ENCODE peak calls at places on chromosomes 5 and 9, in five cellular contexts. V, A, O, X and R are unnamed samples.

GRCh38 chr5:151222769-151223446 is 984 bp downstream of the CCDC69 start:
- DNase-seq in V (no peak), A (no peak), O (no peak), X (peak; percentile 88), R (no peak)

GRCh38 chr5:133738271-133738670 is 125.9 kb upstream of the FSTL4 start:
- DNase-seq in V (no peak), A (no peak), O (no peak), X (no peak), R (no peak)

GRCh38 chr5:151007430-151008123 is 12.8 kb upstream of the GPX3 start:
- DNase-seq in V (no peak), A (no peak), O (no peak), X (no peak), R (no peak)

GRCh38 chr9:32502459-32502858 is 23.5 kb downstream of the RIGI start:
- DNase-seq in V (peak; percentile 72), A (no peak), O (no peak), X (no peak), R (no peak)

GRCh38 chr9:78261403-78262001 is 25.6 kb downstream of the CEP78 start:
- DNase-seq in V (peak; percentile 66), A (no peak), O (peak; percentile 8), X (no peak), R (no peak)

GRCh38 chr5:116788851-116789403 is 214.3 kb upstream of the SEMA6A start:
- DNase-seq in V (no peak), A (no peak), O (no peak), X (no peak), R (no peak)

GRCh38 chr5:150658699-150659265 is 2.3 kb upstream of the MYOZ3 start:
- DNase-seq in V (no peak), A (peak; percentile 70), O (no peak), X (peak; percentile 42), R (no peak)

GRCh38 chr5:113205807-113206206 is 229.0 kb downstream of the TSSK1B start:
- DNase-seq in V (no peak), A (no peak), O (no peak), X (no peak), R (no peak)

DNA sequence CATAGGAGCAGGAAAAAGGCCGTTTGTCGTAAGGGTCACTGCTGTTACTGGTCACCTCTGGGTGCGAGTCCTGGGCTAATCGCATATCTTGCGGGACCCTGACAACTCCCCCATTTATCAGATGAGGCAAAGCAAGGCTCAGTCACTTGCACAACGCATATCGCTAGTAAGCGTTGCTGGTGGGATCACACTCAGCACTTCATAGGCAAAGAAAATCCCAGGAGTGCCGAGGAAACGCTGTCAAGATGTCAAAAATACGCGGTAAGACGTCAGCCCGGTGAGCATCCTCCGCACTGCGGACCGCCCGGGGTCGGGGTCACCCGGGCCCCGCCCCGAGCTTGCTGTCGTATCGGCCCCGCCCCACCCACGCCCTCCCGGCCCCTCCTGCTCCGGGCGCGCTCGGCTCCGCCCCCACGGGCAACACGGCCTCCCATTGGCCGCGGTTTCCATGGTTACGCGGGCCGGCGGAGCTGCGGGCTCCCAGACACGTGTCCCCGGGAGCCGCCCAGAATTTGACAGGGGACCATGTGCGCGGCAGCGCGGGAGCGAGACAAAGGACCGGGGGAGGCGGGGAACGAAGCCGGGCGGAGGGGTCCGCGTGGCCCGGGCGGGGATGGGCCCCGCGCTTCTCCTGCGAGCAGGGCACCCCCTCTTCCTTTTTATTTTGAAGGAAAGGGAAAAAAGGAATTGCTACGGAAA is 80.2 kb upstream of the IER5L start:
- DNase-seq in V (peak; percentile 96), A (peak; percentile 92), O (peak; percentile 61), X (peak; percentile 90), R (no peak)
- H3K4me3 ChIP-seq in V (peak overlapping the region; percentile 51), A (peak overlapping the region; percentile 52), O (peak overlapping the region; percentile 48), X (peak overlapping the region; percentile 22), R (peak overlapping the region; percentile 33)

GRCh38 chr9:137056739-137057407 is 3.0 kb upstream of the ENTPD2 start:
- DNase-seq in V (no peak), A (no peak), O (no peak), X (no peak), R (no peak)
- TF ChIP-seq CTCF in V (no peak), A (no peak), O (no peak), X (no peak), R (no peak)

DNA sequence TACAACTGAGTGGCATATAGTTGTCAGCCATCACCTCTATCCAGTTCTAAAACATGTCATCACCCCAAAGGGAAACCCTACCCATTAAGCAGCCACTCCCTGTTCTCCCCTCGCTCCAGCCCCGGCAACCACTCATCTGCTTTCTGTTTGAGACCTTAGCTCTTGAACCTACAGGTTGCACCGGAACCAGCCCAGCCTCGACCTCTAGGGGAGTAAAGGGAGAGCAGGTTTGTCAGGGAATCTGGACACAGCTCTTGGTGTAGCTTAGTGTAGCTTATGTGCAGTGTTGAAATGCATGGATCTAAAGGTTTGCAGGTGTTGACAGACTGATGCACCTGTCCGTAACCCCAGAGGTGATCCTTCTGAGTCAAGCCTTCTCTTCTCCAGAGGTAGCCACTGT is 30.0 kb downstream of the NEURL1B start:
- DNase-seq in V (no peak), A (no peak), O (no peak), X (no peak), R (no peak)
- H3K4me3 ChIP-seq in V (no peak overlapping the region), A (no peak overlapping the region), O (no peak overlapping the region), X (no peak overlapping the region), R (no peak overlapping the region)

GRCh38 chr9:14027114-14027812 is 286.7 kb downstream of the NFIB start:
- DNase-seq in V (no peak), A (no peak), O (no peak), X (peak; percentile 45), R (no peak)
- TF ChIP-seq CTCF in V (no peak), A (no peak), O (no peak), X (no peak), R (no peak)

DNA sequence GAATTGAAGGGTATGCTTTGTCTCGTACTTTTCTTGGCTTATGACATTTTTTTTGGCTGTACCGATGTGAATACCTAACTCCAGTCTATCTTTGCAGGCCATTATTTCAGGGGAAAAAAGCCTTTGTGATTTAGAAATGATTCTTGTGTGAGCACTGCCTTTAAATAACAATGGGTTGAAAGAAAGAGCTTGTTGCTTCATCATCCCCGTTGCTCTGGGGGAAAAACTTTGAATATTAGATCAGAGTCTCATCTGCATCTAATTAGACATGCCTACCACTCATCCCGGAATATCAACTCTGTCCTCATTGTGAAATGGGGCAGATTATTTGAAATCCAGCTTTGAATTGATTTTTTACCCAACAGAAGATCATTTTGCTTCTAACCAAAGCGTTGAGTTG is 13.5 kb downstream of the CXCL14 start:
- DNase-seq in V (peak; percentile 86), A (no peak), O (no peak), X (no peak), R (no peak)
- H3K4me3 ChIP-seq in V (peak overlapping the region; percentile 19), A (no peak overlapping the region), O (no peak overlapping the region), X (no peak overlapping the region), R (no peak overlapping the region)

DNA sequence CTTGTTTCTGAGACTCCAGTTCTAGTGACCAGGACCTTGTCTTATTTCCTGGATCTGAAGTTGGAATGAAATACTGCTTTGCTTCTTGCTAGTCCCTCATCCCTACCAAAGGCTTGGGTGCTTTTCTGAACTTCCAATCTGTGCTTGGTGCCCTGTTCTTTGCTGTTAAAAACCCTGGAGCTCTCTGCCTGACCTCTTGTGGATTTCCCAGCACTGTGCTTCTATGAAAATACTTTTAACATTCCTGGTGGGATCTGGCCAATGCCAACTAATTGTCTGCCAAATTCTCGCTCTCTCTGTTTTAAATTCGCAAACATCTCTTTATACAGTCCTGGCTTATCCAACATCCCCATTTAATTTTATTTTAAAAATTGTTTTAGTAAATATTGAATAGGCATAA is 26.7 kb upstream of the CSNK1G3 start:
- DNase-seq in V (no peak), A (no peak), O (no peak), X (no peak), R (no peak)
- TF ChIP-seq CTCF in V (no peak), A (no peak), O (no peak), X (no peak), R (no peak)

GRCh38 chr9:129495422-129496186 is 125.3 kb downstream of the C9orf50 start:
- DNase-seq in V (peak; percentile 96), A (peak; percentile 94), O (peak; percentile 64), X (peak; percentile 95), R (no peak)

GRCh38 chr9:129493714-129494047 is 127.2 kb downstream of the C9orf50 start:
- DNase-seq in V (no peak), A (no peak), O (no peak), X (no peak), R (no peak)

GRCh38 chr9:129496187-129497063 is 124.5 kb downstream of the C9orf50 start:
- DNase-seq in V (peak; percentile 98), A (peak; percentile 97), O (peak; percentile 83), X (peak; percentile 93), R (peak; percentile 49)

GRCh38 chr9:129493002-129493713 is 127.7 kb downstream of the C9orf50 start:
- DNase-seq in V (peak; percentile 27), A (no peak), O (no peak), X (no peak), R (no peak)

DNA sequence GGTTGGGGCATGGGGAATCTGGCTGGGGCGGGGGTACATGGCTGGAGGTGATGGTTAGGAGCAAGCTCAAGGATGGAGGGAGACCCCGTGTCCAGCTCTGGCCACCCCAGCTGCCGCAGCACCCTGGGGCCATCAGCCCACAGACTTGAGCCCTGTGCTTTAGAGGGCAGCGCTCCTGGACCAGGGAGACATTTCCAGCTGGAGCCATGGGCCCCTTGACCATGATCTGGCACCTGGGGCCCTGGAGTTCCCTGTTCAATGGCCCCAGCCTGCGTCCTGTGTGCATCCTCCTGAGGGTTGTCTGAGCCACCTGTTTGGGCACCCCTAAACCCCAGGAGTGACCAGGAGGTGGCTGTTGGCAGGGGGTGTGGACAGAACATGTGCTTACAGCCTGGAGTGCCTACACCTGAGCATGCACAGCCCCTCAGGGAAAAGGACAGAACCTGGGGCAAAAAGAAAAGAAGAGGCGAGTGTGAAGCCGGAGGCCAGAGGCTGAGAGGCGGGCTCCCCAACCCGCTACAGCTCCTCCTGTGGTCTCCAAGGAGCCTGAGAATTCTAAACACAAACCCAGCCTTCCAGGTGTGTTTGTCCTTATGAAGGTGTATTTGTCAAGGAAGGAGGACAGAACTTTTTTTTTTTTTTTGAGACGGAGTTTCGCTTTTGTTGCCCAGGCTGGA is 126.7 kb downstream of the C9orf50 start:
- DNase-seq in V (no peak), A (no peak), O (no peak), X (no peak), R (no peak)
- H3K4me3 ChIP-seq in V (no peak overlapping the region), A (no peak overlapping the region), O (no peak overlapping the region), X (no peak overlapping the region), R (no peak overlapping the region)

GRCh38 chr5:23035555-23036090 is 182.5 kb upstream of the CDH12 start:
- DNase-seq in V (no peak), A (no peak), O (no peak), X (no peak), R (no peak)
- TF ChIP-seq CTCF in V (no peak), A (no peak), O (no peak), X (no peak), R (no peak)